ENCODE peak calls at places on chromosomes 11 and 22, in four cellular contexts. One of them, this sample, is unnamed.

GRCh38 chr11:556175-556699 is 4.3 kb downstream of the LMNTD2 start:
- DNase-seq in H1: no peak
- DNase-seq in K562: no peak
- DNase-seq in GM12878: no peak
- DNase-seq in this sample: peak; percentile 57

GRCh38 chr22:43007519-43008102 is 7.3 kb downstream of the PACSIN2 start:
- DNase-seq in GM12878: no peak
- DNase-seq in K562: peak; percentile 88
- DNase-seq in H1: no peak
- DNase-seq in this sample: no peak

GRCh38 chr22:27573992-27574391 is 227.6 kb downstream of the MN1 start:
- DNase-seq in H1: no peak
- DNase-seq in K562: no peak
- DNase-seq in GM12878: no peak
- DNase-seq in this sample: no peak

GRCh38 chr11:72411623-72412532 is 22.5 kb downstream of the CLPB start:
- DNase-seq in K562: peak; percentile 74
- DNase-seq in H1: no peak
- DNase-seq in GM12878: no peak
- DNase-seq in this sample: no peak

GRCh38 chr11:6442441-6442840 is 1.7 kb upstream of the HPX start:
- DNase-seq in K562: no peak
- DNase-seq in GM12878: no peak
- DNase-seq in H1: no peak
- DNase-seq in this sample: no peak

GRCh38 chr22:39686776-39687525 is 116.4 kb downstream of the CACNA1I start:
- DNase-seq in K562: no peak
- DNase-seq in H1: no peak
- DNase-seq in GM12878: no peak
- DNase-seq in this sample: no peak

GRCh38 chr11:61699737-61700160 is 19.6 kb downstream of the DAGLA start:
- DNase-seq in H1: no peak
- DNase-seq in K562: no peak
- DNase-seq in GM12878: no peak
- DNase-seq in this sample: no peak

GRCh38 chr11:82960000-82960778 is 58.7 kb downstream of the DDIAS start:
- DNase-seq in GM12878: peak; percentile 65
- DNase-seq in H1: no peak
- DNase-seq in K562: no peak
- DNase-seq in this sample: no peak

GRCh38 chr22:33577862-33578411 is 342.3 kb downstream of the LARGE1 start:
- DNase-seq in H1: no peak
- DNase-seq in K562: no peak
- DNase-seq in GM12878: no peak
- DNase-seq in this sample: no peak

GRCh38 chr11:134654161-134654915 is 242.3 kb upstream of the B3GAT1 start:
- DNase-seq in H1: no peak
- DNase-seq in GM12878: no peak
- DNase-seq in K562: no peak
- DNase-seq in this sample: no peak

GRCh38 chr22:39314251-39314971 is 5.0 kb downstream of the RPL3 start:
- DNase-seq in GM12878: no peak
- DNase-seq in H1: no peak
- DNase-seq in K562: no peak
- DNase-seq in this sample: peak; percentile 47

GRCh38 chr11:20351870-20352269 is 11.6 kb upstream of the HTATIP2 start:
- DNase-seq in GM12878: no peak
- DNase-seq in H1: no peak
- DNase-seq in K562: no peak
- DNase-seq in this sample: no peak

GRCh38 chr22:47064416-47064815 is 302.0 kb downstream of the TBC1D22A start:
- DNase-seq in H1: no peak
- DNase-seq in K562: no peak
- DNase-seq in GM12878: no peak
- DNase-seq in this sample: no peak

GRCh38 chr11:13316528-13316961 is 39.0 kb downstream of the BMAL1 start:
- DNase-seq in K562: no peak
- DNase-seq in GM12878: no peak
- DNase-seq in H1: no peak
- DNase-seq in this sample: no peak

GRCh38 chr11:128790200-128790599 is 76.9 kb downstream of the KCNJ1 start:
- DNase-seq in H1: no peak
- DNase-seq in GM12878: no peak
- DNase-seq in K562: no peak
- DNase-seq in this sample: no peak

GRCh38 chr22:27754247-27754887 is 47.2 kb downstream of the MN1 start:
- DNase-seq in K562: no peak
- DNase-seq in GM12878: no peak
- DNase-seq in H1: no peak
- DNase-seq in this sample: no peak

GRCh38 chr22:50563410-50564160 is 866 bp upstream of the SYCE3 start:
- DNase-seq in GM12878: no peak
- DNase-seq in H1: no peak
- DNase-seq in K562: no peak
- DNase-seq in this sample: peak; percentile 24

GRCh38 chr11:74466916-74467885 is at the start of gene KCNE3:
- DNase-seq in K562: peak; percentile 78
- DNase-seq in H1: no peak
- DNase-seq in GM12878: no peak
- DNase-seq in this sample: peak; percentile 77

GRCh38 chr22:29143848-29144785 is 61.6 kb upstream of the EMID1 start:
- DNase-seq in H1: no peak
- DNase-seq in K562: no peak
- DNase-seq in GM12878: no peak
- DNase-seq in this sample: no peak

GRCh38 chr11:6397636-6398035 is 7.4 kb downstream of the SMPD1 start:
- DNase-seq in K562: no peak
- DNase-seq in H1: no peak
- DNase-seq in GM12878: no peak
- DNase-seq in this sample: no peak

GRCh38 chr11:96207459-96208449 is 135.2 kb downstream of the MAML2 start:
- DNase-seq in GM12878: no peak
- DNase-seq in H1: no peak
- DNase-seq in K562: no peak
- DNase-seq in this sample: no peak

GRCh38 chr22:27726726-27727449 is 74.7 kb downstream of the MN1 start:
- DNase-seq in K562: peak; percentile 90
- DNase-seq in H1: no peak
- DNase-seq in GM12878: no peak
- DNase-seq in this sample: peak; percentile 44

GRCh38 chr11:118180300-118180703 is 3.9 kb upstream of the SCN2B start:
- DNase-seq in GM12878: no peak
- DNase-seq in H1: no peak
- DNase-seq in K562: no peak
- DNase-seq in this sample: peak; percentile 89

GRCh38 chr11:66881927-66882452 is 25.1 kb downstream of the LRFN4 start:
- DNase-seq in GM12878: no peak
- DNase-seq in H1: no peak
- DNase-seq in K562: no peak
- DNase-seq in this sample: no peak

GRCh38 chr22:30198152-30198845 is 48.3 kb downstream of the LIF start:
- DNase-seq in GM12878: no peak
- DNase-seq in H1: no peak
- DNase-seq in K562: no peak
- DNase-seq in this sample: no peak

GRCh38 chr11:66323684-66324083 is 6.8 kb upstream of the CD248 start:
- DNase-seq in H1: no peak
- DNase-seq in GM12878: no peak
- DNase-seq in K562: no peak
- DNase-seq in this sample: no peak

GRCh38 chr22:26905076-26905475 is 247.7 kb downstream of the MIAT start:
- DNase-seq in K562: no peak
- DNase-seq in H1: no peak
- DNase-seq in GM12878: no peak
- DNase-seq in this sample: no peak

GRCh38 chr11:95132956-95133355 is 43.3 kb downstream of the ENDOD1 start:
- DNase-seq in GM12878: no peak
- DNase-seq in K562: no peak
- DNase-seq in H1: no peak
- DNase-seq in this sample: no peak

GRCh38 chr11:72591785-72592490 is 82.3 kb downstream of the PDE2A start:
- DNase-seq in GM12878: no peak
- DNase-seq in K562: no peak
- DNase-seq in H1: no peak
- DNase-seq in this sample: no peak

GRCh38 chr11:65434667-65435179 is 12.1 kb downstream of the NEAT1 start:
- DNase-seq in K562: no peak
- DNase-seq in H1: no peak
- DNase-seq in GM12878: no peak
- DNase-seq in this sample: no peak

GRCh38 chr11:92911478-92911877 is 58.0 kb upstream of the MTNR1B start:
- DNase-seq in H1: no peak
- DNase-seq in K562: no peak
- DNase-seq in GM12878: no peak
- DNase-seq in this sample: no peak

GRCh38 chr11:119148855-119149370 is at the start of gene ABCG4:
- DNase-seq in H1: no peak
- DNase-seq in GM12878: no peak
- DNase-seq in K562: no peak
- DNase-seq in this sample: peak; percentile 70

GRCh38 chr11:63800921-63801320 is 12.3 kb upstream of the SPINDOC start:
- DNase-seq in K562: no peak
- DNase-seq in GM12878: no peak
- DNase-seq in H1: no peak
- DNase-seq in this sample: no peak

GRCh38 chr11:63805844-63806415 is 7.3 kb upstream of the SPINDOC start:
- DNase-seq in GM12878: no peak
- DNase-seq in K562: no peak
- DNase-seq in H1: no peak
- DNase-seq in this sample: no peak

GRCh38 chr11:63804259-63804658 is 9.0 kb upstream of the SPINDOC start:
- DNase-seq in GM12878: no peak
- DNase-seq in K562: no peak
- DNase-seq in H1: no peak
- DNase-seq in this sample: no peak

GRCh38 chr11:63802637-63803414 is 10.4 kb upstream of the SPINDOC start:
- DNase-seq in K562: peak; percentile 74
- DNase-seq in GM12878: no peak
- DNase-seq in H1: no peak
- DNase-seq in this sample: no peak
- H2AFZ ChIP-seq in K562: peak overlapping the region; percentile 85
- H2AFZ ChIP-seq in GM12878: no peak overlapping the region
- H2AFZ ChIP-seq in H1: no peak overlapping the region
- H2AFZ ChIP-seq in this sample: peak overlapping the region; percentile 23

GRCh38 chr11:3123316-3123715 is 41.8 kb downstream of the OSBPL5 start:
- DNase-seq in GM12878: no peak
- DNase-seq in H1: no peak
- DNase-seq in K562: no peak
- DNase-seq in this sample: no peak
- TF ChIP-seq POLR2AphosphoS5 in GM12878: no peak
- TF ChIP-seq POLR2AphosphoS5 in H1: no peak
- TF ChIP-seq POLR2AphosphoS5 in K562: no peak
- TF ChIP-seq POLR2AphosphoS5 in this sample: no peak

GRCh38 chr11:35077709-35078695 is 61.0 kb upstream of the CD44 start:
- DNase-seq in H1: no peak
- DNase-seq in K562: no peak
- DNase-seq in GM12878: peak; percentile 88
- DNase-seq in this sample: no peak
- TF ChIP-seq CREB1 in H1: no peak
- TF ChIP-seq CREB1 in K562: no peak
- TF ChIP-seq CREB1 in GM12878: peak; percentile 23
- TF ChIP-seq CREB1 in this sample: no peak

DNA sequence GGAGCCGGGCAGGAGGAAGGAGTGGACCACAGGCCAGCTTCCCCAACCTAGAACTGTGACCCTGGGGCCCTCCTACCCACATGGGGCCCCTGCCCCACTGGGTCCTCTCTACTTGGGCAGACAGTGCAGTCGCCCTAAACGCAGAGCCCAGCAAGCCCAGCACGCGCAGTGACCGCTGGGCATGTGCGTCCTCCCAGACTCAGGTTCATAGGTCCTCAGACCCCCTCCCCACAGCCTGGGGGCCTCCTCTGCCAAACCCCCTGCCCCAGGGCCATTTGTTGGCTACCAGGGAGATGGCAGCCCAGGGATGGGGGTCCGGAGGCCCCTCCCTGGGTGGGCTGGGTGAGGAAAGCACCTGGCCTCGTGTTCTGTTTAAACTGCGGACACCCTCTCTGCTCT is 23.9 kb downstream of the RTN4R start:
- DNase-seq in K562: no peak
- DNase-seq in GM12878: no peak
- DNase-seq in H1: no peak
- DNase-seq in this sample: no peak
- H2AFZ ChIP-seq in K562: no peak overlapping the region
- H2AFZ ChIP-seq in GM12878: no peak overlapping the region
- H2AFZ ChIP-seq in H1: no peak overlapping the region
- H2AFZ ChIP-seq in this sample: no peak overlapping the region

DNA sequence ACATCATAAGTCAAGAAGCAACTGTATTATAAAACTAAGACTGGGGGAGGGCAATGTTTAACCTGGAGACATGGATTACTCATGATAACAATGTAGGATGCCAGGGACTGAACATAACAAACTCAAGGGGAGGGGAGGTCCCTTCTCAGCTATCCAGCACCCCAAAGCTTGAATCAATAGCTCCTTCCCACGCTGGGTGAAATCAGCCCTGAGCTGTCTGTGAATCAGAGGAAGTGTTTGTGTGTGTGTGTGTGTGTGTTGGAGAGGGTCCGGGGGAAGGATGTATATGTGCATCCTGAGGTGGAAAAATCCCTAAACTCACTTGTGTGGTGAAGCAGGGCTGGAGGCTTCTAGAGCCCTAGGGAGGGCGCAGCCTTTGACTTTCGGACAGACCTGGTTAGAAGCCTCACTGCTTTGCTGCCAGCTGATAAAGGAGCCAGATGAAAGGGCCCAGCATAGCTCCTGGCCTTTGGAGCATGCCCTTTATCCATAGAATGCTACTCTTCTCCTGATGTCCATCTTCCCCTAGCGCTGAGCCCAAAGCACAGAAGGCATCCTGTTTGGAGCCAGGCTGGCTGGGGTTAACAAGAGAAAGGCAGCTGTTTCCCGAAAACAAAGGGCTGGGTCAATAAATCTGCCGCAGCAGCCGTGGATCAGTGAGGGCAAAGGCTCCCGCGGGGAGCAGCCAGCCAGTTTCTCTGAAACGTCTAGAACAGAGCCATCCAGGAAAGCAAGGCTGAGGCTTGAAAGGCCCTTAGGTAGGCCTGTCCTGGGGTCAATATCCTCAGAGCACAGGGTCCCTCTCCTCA is 35.8 kb downstream of the TNKS1BP1 start:
- DNase-seq in H1: no peak
- DNase-seq in K562: no peak
- DNase-seq in GM12878: no peak
- DNase-seq in this sample: peak; percentile 45
- TF ChIP-seq POLR2AphosphoS5 in H1: no peak
- TF ChIP-seq POLR2AphosphoS5 in K562: no peak
- TF ChIP-seq POLR2AphosphoS5 in GM12878: no peak
- TF ChIP-seq POLR2AphosphoS5 in this sample: no peak

GRCh38 chr22:45680932-45681700 is 9.5 kb downstream of the ATXN10 start:
- DNase-seq in K562: no peak
- DNase-seq in GM12878: no peak
- DNase-seq in H1: no peak
- DNase-seq in this sample: no peak
- TF ChIP-seq CREB1 in K562: no peak
- TF ChIP-seq CREB1 in GM12878: no peak
- TF ChIP-seq CREB1 in H1: no peak
- TF ChIP-seq CREB1 in this sample: no peak

GRCh38 chr11:124745835-124746620 is 6.0 kb downstream of the VSIG2 start:
- DNase-seq in K562: no peak
- DNase-seq in GM12878: no peak
- DNase-seq in H1: no peak
- DNase-seq in this sample: peak; percentile 80
- H2AFZ ChIP-seq in K562: no peak overlapping the region
- H2AFZ ChIP-seq in GM12878: peak overlapping the region; percentile 98
- H2AFZ ChIP-seq in H1: peak overlapping the region; percentile 97
- H2AFZ ChIP-seq in this sample: peak overlapping the region; percentile 93